ENCODE peak calls at places on chromosomes 2 and 18, in five cellular contexts. N, F, U, C and X are unnamed samples.

GRCh38 chr18:48319796-48320638 is 89.2 kb downstream of the ZBTB7C start:
- DNase-seq in U (no peak), N (no peak), F (no peak), C (peak; percentile 17), X (no peak)

GRCh38 chr18:45416168-45416567 is 199.1 kb upstream of the SLC14A2 start:
- DNase-seq in F (no peak), N (peak; percentile 30), U (no peak), C (no peak), X (no peak)

GRCh38 chr2:241618296-241618805 is 18.6 kb downstream of the THAP4 start:
- DNase-seq in N (no peak), C (no peak), U (no peak), F (no peak), X (no peak)

GRCh38 chr2:236172238-236172865 is 4.2 kb upstream of the GBX2 start:
- DNase-seq in N (no peak), U (no peak), C (no peak), F (no peak), X (peak; percentile 23)

GRCh38 chr2:128465246-128466170 is 146.8 kb upstream of the HS6ST1 start:
- DNase-seq in N (no peak), C (no peak), F (no peak), U (no peak), X (no peak)

GRCh38 chr18:36578871-36579270 is 249.9 kb downstream of the TPGS2 start:
- DNase-seq in F (no peak), U (no peak), C (peak; percentile 78), N (no peak), X (no peak)

GRCh38 chr18:35949903-35950627 is 22.4 kb upstream of the RMP24 start:
- DNase-seq in U (peak; percentile 47), N (peak; percentile 74), C (peak; percentile 52), F (no peak), X (peak; percentile 70)

GRCh38 chr2:37982147-37982582 is 57.1 kb downstream of the RMDN2 start:
- DNase-seq in F (no peak), C (peak; percentile 67), N (peak; percentile 82), U (peak; percentile 62), X (peak; percentile 50)

GRCh38 chr2:222427606-222428320 is 3.4 kb downstream of the SGPP2 start:
- DNase-seq in N (no peak), F (peak; percentile 81), C (no peak), U (no peak), X (peak; percentile 73)

GRCh38 chr2:122191331-122191730 is 435.9 kb downstream of the TSN start:
- DNase-seq in N (peak; percentile 38), U (no peak), C (peak; percentile 24), F (no peak), X (peak; percentile 28)
- TF ChIP-seq CTCF in N (peak; percentile 44), U (no peak), C (peak; percentile 57), F (peak; percentile 86), X (no peak)

GRCh38 chr2:225797394-225797793 is 397.9 kb downstream of the NYAP2 start:
- DNase-seq in C (no peak), F (no peak), N (no peak), U (no peak), X (no peak)
- TF ChIP-seq CTCF in C (no peak), F (peak; percentile 19), N (no peak), U (no peak), X (no peak)

GRCh38 chr2:179925713-179926112 is 64.3 kb upstream of the ZNF385B start:
- DNase-seq in F (no peak), N (no peak), C (no peak), U (no peak), X (no peak)
- TF ChIP-seq CTCF in F (no peak), N (no peak), C (no peak), U (no peak), X (no peak)

GRCh38 chr18:59219672-59220163 is at the start of gene GRP:
- DNase-seq in F (no peak), C (no peak), U (no peak), N (peak; percentile 23), X (no peak)
- TF ChIP-seq CTCF in F (no peak), C (no peak), U (no peak), N (no peak), X (no peak)